ENCODE peak calls at places on chromosomes 3 and 15, in four cellular contexts. V is GM12878, Y is K562, Q is HepG2. K is an unnamed sample.

GRCh38 chr15:38563723-38564519 is 693 bp downstream of the RASGRP1 start:
- DNase-seq in Y (peak), V (no peak), Q (no peak), K (peak)

GRCh38 chr3:71728632-71729342 is 3.6 kb upstream of the EIF4E3 start:
- DNase-seq in Q (no peak), V (no peak), Y (peak), K (peak)

GRCh38 chr3:197533396-197534347 is 22.1 kb downstream of the BDH1 start:
- DNase-seq in Y (no peak), Q (no peak), V (no peak), K (no peak)

GRCh38 chr3:174147798-174148197 is 711.3 kb upstream of the NAALADL2 start:
- DNase-seq in V (no peak), Q (no peak), Y (no peak), K (no peak)

GRCh38 chr15:90915808-90916440 is 12.8 kb downstream of the MAN2A2 start:
- DNase-seq in Y (peak), V (no peak), Q (no peak), K (no peak)

GRCh38 chr15:55796321-55796965 is 53.5 kb upstream of the PRTG start:
- DNase-seq in V (no peak), Y (no peak), Q (no peak), K (no peak)

GRCh38 chr3:129621626-129622417 is 15.3 kb upstream of the PLXND1 start:
- DNase-seq in Y (peak), Q (no peak), V (no peak), K (no peak)

GRCh38 chr3:177109688-177110087 is 87.6 kb downstream of the TBL1XR1 start:
- DNase-seq in Y (no peak), Q (no peak), V (no peak), K (no peak)

GRCh38 chr3:136883967-136884720 is 22.1 kb downstream of the NCK1 start:
- DNase-seq in Q (no peak), V (no peak), Y (no peak), K (no peak)

GRCh38 chr3:25572336-25572735 is 92.4 kb downstream of the TOP2B start:
- DNase-seq in V (no peak), Y (no peak), Q (no peak), K (no peak)

GRCh38 chr3:124935794-124936542 is 1.4 kb upstream of the MUC13 start:
- DNase-seq in Q (peak), Y (no peak), V (no peak), K (no peak)

GRCh38 chr15:86773766-86774165 is 694.1 kb downstream of the AGBL1 start:
- DNase-seq in Q (no peak), Y (no peak), V (no peak), K (no peak)

GRCh38 chr3:99128740-99129505 is 227.4 kb upstream of the DCBLD2 start:
- DNase-seq in Y (no peak), Q (no peak), V (no peak), K (no peak)

GRCh38 chr15:88449581-88449980 is 17.6 kb downstream of the MRPL46 start:
- DNase-seq in V (no peak), Q (no peak), Y (no peak), K (no peak)

GRCh38 chr3:162354343-162354742 is 857.7 kb downstream of the OTOL1 start:
- DNase-seq in Y (no peak), V (no peak), Q (no peak), K (no peak)

GRCh38 chr3:55489804-55490132 is 2.7 kb upstream of the WNT5A start:
- DNase-seq in V (no peak), Y (no peak), Q (no peak), K (no peak)

GRCh38 chr15:34241376-34242350 is 16.8 kb downstream of the EMC4 start:
- DNase-seq in Q (peak), V (no peak), Y (peak), K (peak)

GRCh38 chr3:67601385-67601784 is 53.0 kb downstream of the SUCLG2 start:
- DNase-seq in Q (no peak), V (no peak), Y (no peak), K (no peak)

GRCh38 chr3:186221733-186222378 is 113.0 kb upstream of the ETV5 start:
- DNase-seq in Y (no peak), Q (no peak), V (no peak), K (no peak)

GRCh38 chr15:97745481-97746071 is 214.9 kb upstream of the ARRDC4 start:
- DNase-seq in V (no peak), Q (peak), Y (peak), K (peak)

GRCh38 chr15:90954712-90955671 is at the start of gene RCCD1:
- DNase-seq in Y (peak), V (peak), Q (peak), K (peak)

GRCh38 chr15:26882112-26882511 is 15.2 kb downstream of the GABRA5 start:
- DNase-seq in V (no peak), Q (no peak), Y (peak), K (no peak)

GRCh38 chr3:16114930-16115329 is 59.5 kb upstream of the GALNT15 start:
- DNase-seq in Y (no peak), V (no peak), Q (no peak), K (no peak)

GRCh38 chr15:90650956-90651689 is 66.0 kb upstream of the BLM start:
- DNase-seq in V (no peak), Q (no peak), Y (no peak), K (no peak)

GRCh38 chr3:78351338-78351737 is 1311.4 kb downstream of the ROBO2 start:
- DNase-seq in V (no peak), Y (no peak), Q (no peak), K (no peak)

GRCh38 chr3:194140520-194141414 is 4.8 kb downstream of the HES1 start:
- DNase-seq in Y (peak), Q (peak), V (no peak), K (peak)

GRCh38 chr3:16917256-16917935 is 32.6 kb downstream of the PLCL2 start:
- DNase-seq in Q (no peak), Y (no peak), V (no peak), K (no peak)

GRCh38 chr3:12194209-12194608 is 35.5 kb upstream of the TIMP4 start:
- DNase-seq in V (peak), Y (no peak), Q (no peak), K (no peak)

GRCh38 chr3:129625071-129625874 is 18.8 kb upstream of the PLXND1 start:
- DNase-seq in Q (no peak), Y (no peak), V (no peak), K (peak)

GRCh38 chr3:124206225-124206624 is 214.3 kb upstream of the ROPN1 start:
- DNase-seq in V (no peak), Y (no peak), Q (no peak), K (no peak)

GRCh38 chr15:83292317-83292716 is 7.9 kb upstream of the BNC1 start:
- DNase-seq in Q (no peak), Y (no peak), V (no peak), K (no peak)

GRCh38 chr3:150268426-150269321 is 139.4 kb upstream of the TSC22D2 start:
- DNase-seq in Q (peak), Y (no peak), V (no peak), K (no peak)

GRCh38 chr15:70643783-70644125 is 119.6 kb downstream of the UACA start:
- DNase-seq in Q (peak), V (no peak), Y (no peak), K (no peak)

GRCh38 chr3:14284694-14285404 is 106.2 kb downstream of the LSM3 start:
- DNase-seq in Q (no peak), Y (no peak), V (no peak), K (no peak)

GRCh38 chr15:31031471-31032064 is 40.1 kb upstream of the MTMR10 start:
- DNase-seq in V (peak), Q (no peak), Y (no peak), K (no peak)

GRCh38 chr3:58798312-58798711 is 131.7 kb upstream of the FAM3D start:
- DNase-seq in V (peak), Y (no peak), Q (no peak), K (no peak)

DNA sequence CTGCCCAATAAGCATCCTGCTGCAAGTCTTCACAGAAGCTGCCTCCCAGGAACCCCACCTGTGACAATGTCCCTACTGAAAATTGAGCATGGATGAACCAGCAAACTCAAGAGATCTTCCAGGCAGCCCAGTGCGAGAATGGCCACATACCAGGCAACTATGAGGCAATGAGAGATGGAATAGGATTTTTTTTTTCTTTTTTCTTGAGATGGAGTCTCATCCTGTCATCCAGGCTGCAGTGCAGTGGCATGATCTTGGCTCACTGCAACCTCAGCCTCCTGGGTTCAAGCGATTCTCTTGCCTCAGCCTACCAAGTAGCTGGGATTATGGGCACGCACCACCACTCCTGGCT is 60.9 kb upstream of the ARL8B start:
- DNase-seq in V (no peak), Q (no peak), Y (no peak), K (no peak)
- TF ChIP-seq FOXM1 in V (no peak), Q (no peak), Y (no peak), K (no peak)

GRCh38 chr3:109023656-109024254 is 70.1 kb upstream of the GUCA1C start:
- DNase-seq in Y (peak), V (peak), Q (peak), K (peak)
- TF ChIP-seq TARDBP in Y (no peak), V (no peak), Q (no peak), K (no peak)

GRCh38 chr3:185067173-185067572 is 85.7 kb downstream of the C3orf70 start:
- DNase-seq in V (no peak), Y (no peak), Q (no peak), K (no peak)

GRCh38 chr3:185071401-185071800 is 81.5 kb downstream of the C3orf70 start:
- DNase-seq in Y (no peak), Q (no peak), V (no peak), K (no peak)

GRCh38 chr3:185070491-185071335 is 82.1 kb downstream of the C3orf70 start:
- DNase-seq in Y (peak), V (no peak), Q (peak), K (peak)

GRCh38 chr3:185069023-185069422 is 83.8 kb downstream of the C3orf70 start:
- DNase-seq in Q (no peak), Y (no peak), V (no peak), K (no peak)

DNA sequence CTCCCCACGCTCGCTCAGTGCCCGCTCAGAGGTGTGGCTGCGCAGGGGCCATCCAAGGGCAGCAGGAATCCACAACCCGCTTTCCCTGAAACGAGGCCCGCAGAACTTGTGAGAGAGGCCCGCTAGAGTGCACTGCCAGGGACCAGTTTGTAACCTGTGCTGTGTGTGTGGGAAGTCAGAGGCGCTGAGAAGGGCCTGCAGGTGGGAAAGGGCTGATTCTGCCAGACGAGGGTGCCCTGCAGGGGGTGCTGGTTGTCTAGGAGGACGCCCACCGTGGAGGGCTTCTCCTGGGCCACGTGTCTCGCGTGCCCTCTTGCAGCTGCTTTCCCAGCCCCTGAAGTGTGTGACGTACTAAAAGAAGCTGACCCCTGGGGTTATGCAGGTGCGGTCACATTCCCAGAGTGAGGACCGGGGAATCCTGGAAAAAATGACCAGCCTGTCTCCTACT is 83.3 kb downstream of the C3orf70 start:
- DNase-seq in Y (no peak), V (no peak), Q (peak), K (no peak)
- TF ChIP-seq SP1 in Y (no peak), V (no peak), Q (no peak), K (no peak)

DNA sequence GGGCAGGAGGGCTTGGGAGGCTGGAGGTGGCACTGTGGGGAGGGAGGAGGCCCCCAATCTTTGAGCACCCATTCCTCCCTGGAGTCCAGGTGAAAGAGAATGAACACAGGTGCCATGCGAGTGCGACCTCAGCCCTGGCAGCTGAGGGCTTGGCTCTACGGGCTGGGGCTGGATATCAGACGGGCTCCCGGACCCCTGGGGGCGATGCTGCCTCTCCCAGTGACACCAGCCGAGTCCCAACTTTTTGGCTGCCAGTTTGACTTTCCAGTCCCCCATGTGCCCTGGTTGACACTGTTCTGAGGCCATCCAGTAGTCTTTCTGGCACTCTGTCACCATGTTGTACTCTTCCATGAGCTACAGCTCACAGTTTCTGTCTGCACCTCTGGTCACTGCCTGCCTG is 1.2 kb downstream of the VILL start:
- DNase-seq in Q (no peak), Y (no peak), V (no peak), K (no peak)
- TF ChIP-seq FOXM1 in Q (no peak), Y (no peak), V (no peak), K (no peak)

GRCh38 chr15:93989611-93990010 is 241.8 kb upstream of the MCTP2 start:
- DNase-seq in V (no peak), Q (no peak), Y (no peak), K (no peak)

GRCh38 chr15:93985173-93985572 is 246.2 kb upstream of the MCTP2 start:
- DNase-seq in Y (no peak), Q (no peak), V (no peak), K (no peak)

GRCh38 chr15:93986400-93986984 is 244.9 kb upstream of the MCTP2 start:
- DNase-seq in Y (no peak), V (no peak), Q (no peak), K (no peak)

GRCh38 chr15:93985925-93986324 is 245.4 kb upstream of the MCTP2 start:
- DNase-seq in Y (no peak), V (no peak), Q (no peak), K (no peak)

DNA sequence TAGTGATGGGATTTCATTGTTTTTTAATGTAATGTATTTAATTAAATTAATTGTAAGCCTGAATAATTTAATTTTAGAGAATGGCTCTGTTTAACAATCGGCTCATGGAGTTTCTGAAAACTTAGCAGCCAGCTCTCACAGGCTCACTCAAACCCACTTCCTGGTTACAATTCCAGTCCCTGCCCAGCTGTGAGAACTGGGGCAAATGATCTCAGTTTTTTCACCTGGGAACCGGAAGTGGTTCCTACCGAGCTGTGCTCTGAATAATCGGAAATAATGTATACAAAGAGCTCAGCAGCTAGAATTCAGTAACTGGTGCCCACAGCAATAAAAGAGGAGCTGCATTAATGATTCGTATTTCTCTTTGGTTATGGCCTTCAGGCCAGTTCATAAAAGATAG is 244.3 kb upstream of the MCTP2 start:
- DNase-seq in Y (no peak), Q (no peak), V (no peak), K (no peak)
- TF ChIP-seq TARDBP in Y (no peak), Q (no peak), V (no peak), K (no peak)

GRCh38 chr15:66184936-66185790 is 68.4 kb downstream of the MEGF11 start:
- DNase-seq in Y (no peak), V (no peak), Q (no peak), K (no peak)

GRCh38 chr15:66186049-66186825 is 67.3 kb downstream of the MEGF11 start:
- DNase-seq in Y (no peak), V (no peak), Q (no peak), K (no peak)

GRCh38 chr15:66180706-66181105 is 72.8 kb downstream of the MEGF11 start:
- DNase-seq in V (no peak), Q (no peak), Y (no peak), K (no peak)

GRCh38 chr15:66187271-66187670 is 66.3 kb downstream of the MEGF11 start:
- DNase-seq in Q (no peak), V (no peak), Y (no peak), K (no peak)

GRCh38 chr15:66184492-66184891 is 69.1 kb downstream of the MEGF11 start:
- DNase-seq in Q (no peak), Y (no peak), V (no peak), K (no peak)
- TF ChIP-seq SP1 in Q (no peak), Y (no peak), V (no peak), K (no peak)

DNA sequence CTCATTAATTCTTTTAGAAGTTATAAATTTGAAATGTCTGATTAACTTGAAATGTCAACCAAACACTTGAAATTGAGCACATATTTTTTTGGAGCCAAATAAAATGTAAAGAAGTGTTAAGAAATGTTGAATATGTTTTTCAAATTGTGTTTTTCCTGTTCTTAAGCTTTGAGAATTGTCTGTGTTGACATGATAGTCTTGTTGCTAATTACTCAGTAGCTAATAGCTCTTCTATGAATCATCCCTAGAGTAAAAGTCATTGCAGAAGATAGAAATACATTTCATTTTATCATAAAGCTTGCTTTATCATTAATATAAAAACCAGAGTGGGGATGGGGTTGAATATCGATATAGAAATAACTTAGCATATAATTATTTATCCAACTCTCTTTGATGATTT is 41.9 kb upstream of the ABHD10 start:
- DNase-seq in V (no peak), Y (no peak), Q (no peak), K (no peak)
- TF ChIP-seq FOXM1 in V (no peak), Y (no peak), Q (no peak), K (no peak)

GRCh38 chr15:29159771-29160455 is 109.7 kb downstream of the NSMCE3 start:
- DNase-seq in Q (no peak), V (no peak), Y (no peak), K (no peak)
- TF ChIP-seq TARDBP in Q (no peak), V (no peak), Y (no peak), K (no peak)